ENCODE peak calls at places on chromosome 1, in nine cellular contexts. C is choroid plexus epithelial cell; W is cerebellar cortex; G is activated T-cell treated with anti-CD3 and anti-CD28 coated beads, Interleukin-2, amount 50 U/mL, for 24 hours; X is stromal cell of bone marrow; O is activated CD8-positive, alpha-beta T cell treated with anti-CD3 and anti-CD28 coated beads for 36 hours; P is body of pancreas; B is ACHN; E is hypothalamus. A is an unnamed sample.

GRCh38 chr1:156515956-156516355 is 15.4 kb upstream of the MEF2D start:
- DNase-seq in C (no peak), W (no peak), G (no peak), X (no peak), O (no peak), P (no peak), B (no peak), E (no peak), A (no peak)

GRCh38 chr1:94951509-94952208 is 24.7 kb upstream of the CNN3 start:
- DNase-seq in C (no peak), W (no peak), G (no peak), X (no peak), O (no peak), P (no peak), B (no peak), E (no peak), A (no peak)

GRCh38 chr1:181166377-181167196 is 78.1 kb downstream of the IER5 start:
- DNase-seq in C (peak; percentile 88), W (peak; percentile 91), G (peak; percentile 66), X (peak; percentile 59), O (peak; percentile 88), P (peak; percentile 83), B (peak; percentile 81), E (no peak), A (peak; percentile 81)

GRCh38 chr1:226408285-226409184 is 642 bp upstream of the PARP1 start:
- DNase-seq in C (no peak), W (no peak), G (no peak), X (no peak), O (no peak), P (no peak), B (no peak), E (no peak), A (no peak)

GRCh38 chr1:162632234-162632666 is at the start of gene DDR2:
- DNase-seq in C (peak; percentile 90), W (peak; percentile 84), G (no peak), X (peak; percentile 98), O (no peak), P (peak; percentile 40), B (no peak), E (no peak), A (no peak)

GRCh38 chr1:5109652-5110051 is 455.2 kb downstream of the AJAP1 start:
- DNase-seq in C (no peak), W (no peak), G (no peak), X (no peak), O (no peak), P (no peak), B (no peak), E (no peak), A (no peak)

GRCh38 chr1:34918609-34919561 is 10.6 kb downstream of the DLGAP3 start:
- DNase-seq in C (no peak), W (no peak), G (peak; percentile 36), X (no peak), O (peak; percentile 34), P (no peak), B (no peak), E (no peak), A (no peak)

GRCh38 chr1:193070942-193071341 is 11.5 kb downstream of the RO60 start:
- DNase-seq in C (peak; percentile 72), W (peak; percentile 13), G (no peak), X (no peak), O (peak; percentile 20), P (no peak), B (peak; percentile 34), E (no peak), A (no peak)

GRCh38 chr1:116537439-116537838 is 33.4 kb downstream of the CD58 start:
- DNase-seq in C (no peak), W (no peak), G (no peak), X (peak; percentile 3), O (peak; percentile 31), P (no peak), B (no peak), E (no peak), A (no peak)

GRCh38 chr1:10299174-10299573 is 88.8 kb downstream of the KIF1B start:
- DNase-seq in C (peak; percentile 50), W (no peak), G (no peak), X (no peak), O (no peak), P (no peak), B (no peak), E (no peak), A (no peak)

GRCh38 chr1:189859385-189859977 is 618.2 kb downstream of the BRINP3 start:
- DNase-seq in C (peak; percentile 30), W (no peak), G (peak; percentile 31), X (no peak), O (peak; percentile 42), P (peak; percentile 8), B (peak; percentile 39), E (no peak), A (peak; percentile 50)

GRCh38 chr1:147892216-147892615 is 10.4 kb upstream of the GJA8 start:
- DNase-seq in C (peak; percentile 14), W (peak; percentile 20), G (no peak), X (no peak), O (peak; percentile 15), P (no peak), B (peak; percentile 38), E (no peak), A (no peak)